ENCODE peak calls at places on chromosomes 3 and 15, in six cellular contexts. M is H4, L is heart left ventricle, O is GM20000, P is MM.1S, D is HTR-8/SVneo. I is an unnamed sample.

GRCh38 chr15:92294759-92295158 is 98.9 kb upstream of the ST8SIA2 start:
- DNase-seq in M (no peak), P (no peak), L (no peak), O (no peak), D (no peak), I (no peak)

GRCh38 chr3:30315452-30315851 is 290.9 kb upstream of the TGFBR2 start:
- DNase-seq in P (no peak), D (no peak), M (no peak), L (no peak), O (no peak), I (peak)

GRCh38 chr3:81395739-81396138 is 365.7 kb downstream of the GBE1 start:
- DNase-seq in P (no peak), O (no peak), M (no peak), D (no peak), L (no peak), I (no peak)

GRCh38 chr15:90053685-90054466 is 48.4 kb downstream of the IDH2 start:
- DNase-seq in M (no peak), D (no peak), P (no peak), O (no peak), L (no peak), I (no peak)

GRCh38 chr15:48794697-48795134 is 16.2 kb downstream of the CEP152 start:
- DNase-seq in M (peak), O (peak), P (peak), L (no peak), D (no peak), I (no peak)

GRCh38 chr15:42130246-42130986 is 26.0 kb downstream of the PLA2G4F start:
- DNase-seq in M (no peak), P (no peak), L (no peak), D (no peak), O (no peak), I (no peak)

GRCh38 chr3:132822837-132823236 is 100.6 kb upstream of the NPHP3 start:
- DNase-seq in P (no peak), O (no peak), D (no peak), L (no peak), M (no peak), I (no peak)

GRCh38 chr15:65731926-65732325 is 60.2 kb downstream of the DENND4A start:
- DNase-seq in P (no peak), L (no peak), D (no peak), M (no peak), O (no peak), I (no peak)

GRCh38 chr3:140771030-140771677 is 93.3 kb downstream of the TRIM42 start:
- DNase-seq in P (no peak), D (no peak), M (no peak), O (no peak), L (no peak), I (no peak)

GRCh38 chr3:62479276-62479675 is 105.9 kb upstream of the FEZF2 start:
- DNase-seq in D (no peak), L (no peak), M (no peak), P (no peak), O (no peak), I (no peak)

GRCh38 chr3:188507244-188507720 is 353.3 kb downstream of the LPP start:
- DNase-seq in M (peak), P (no peak), O (no peak), L (no peak), D (no peak), I (peak)

GRCh38 chr15:61755461-61755860 is 304.8 kb downstream of the VPS13C start:
- DNase-seq in M (no peak), L (no peak), P (no peak), O (no peak), D (no peak), I (no peak)

GRCh38 chr3:98556164-98557130 is 24.7 kb downstream of the GPR15 start:
- DNase-seq in O (peak), D (no peak), M (peak), L (no peak), P (peak), I (no peak)

GRCh38 chr15:45326776-45327175 is 51.6 kb downstream of the GATM start:
- DNase-seq in O (no peak), P (no peak), M (no peak), D (no peak), L (no peak), I (no peak)

GRCh38 chr3:80017369-80017768 is 249.6 kb upstream of the ROBO1 start:
- DNase-seq in P (no peak), O (no peak), L (no peak), D (no peak), M (no peak), I (no peak)

GRCh38 chr3:155744626-155745324 is at the start of gene PLCH1:
- DNase-seq in D (peak), L (peak), P (no peak), O (peak), M (peak), I (peak)

GRCh38 chr15:96042734-96043224 is 287.7 kb upstream of the NR2F2 start:
- DNase-seq in L (no peak), O (no peak), P (peak), M (no peak), D (no peak), I (no peak)

GRCh38 chr3:155876037-155876436 is 5.6 kb downstream of the GMPS start:
- DNase-seq in L (no peak), O (no peak), P (no peak), D (no peak), M (no peak), I (no peak)

GRCh38 chr15:57427367-57427821 is 51.1 kb downstream of the CGNL1 start:
- DNase-seq in L (peak), M (peak), O (no peak), D (peak), P (no peak), I (peak)

GRCh38 chr3:177203689-177204395 is 6.6 kb upstream of the TBL1XR1 start:
- DNase-seq in D (no peak), P (no peak), M (no peak), O (no peak), L (no peak), I (no peak)

GRCh38 chr3:149010504-149010951 is 19.2 kb downstream of the GYG1 start:
- DNase-seq in D (no peak), L (no peak), M (no peak), P (no peak), O (no peak), I (no peak)

GRCh38 chr3:15015456-15015855 is 49.7 kb downstream of the MRPS25 start:
- DNase-seq in O (no peak), M (no peak), P (no peak), L (no peak), D (no peak), I (no peak)

GRCh38 chr15:68367226-68367625 is 64.7 kb downstream of the ITGA11 start:
- DNase-seq in L (no peak), O (no peak), D (no peak), M (no peak), P (no peak), I (no peak)

GRCh38 chr15:70051948-70052633 is 45.6 kb downstream of the TLE3 start:
- DNase-seq in O (no peak), P (no peak), M (no peak), D (no peak), L (peak), I (no peak)

GRCh38 chr3:59920801-59921200 is 871.0 kb upstream of the CFAP20DC start:
- DNase-seq in D (no peak), M (no peak), P (no peak), O (no peak), L (no peak), I (no peak)

GRCh38 chr3:63413523-63413922 is 135.4 kb downstream of the SYNPR start:
- DNase-seq in O (no peak), M (no peak), P (no peak), L (no peak), D (no peak), I (no peak)

GRCh38 chr3:21942328-21942727 is 191.3 kb upstream of the ZNF385D start:
- DNase-seq in O (no peak), M (no peak), D (peak), P (no peak), L (peak), I (peak)

GRCh38 chr3:160448845-160449659 is 534 bp downstream of the TRIM59 start:
- DNase-seq in O (peak), D (no peak), L (no peak), M (no peak), P (peak), I (no peak)

GRCh38 chr3:195139876-195140240 is 131.1 kb downstream of the XXYLT1 start:
- DNase-seq in D (peak), M (no peak), O (no peak), L (no peak), P (no peak), I (peak)

GRCh38 chr3:52520141-52520667 is 13.5 kb downstream of the NT5DC2 start:
- DNase-seq in M (no peak), O (no peak), P (no peak), L (no peak), D (no peak), I (no peak)

GRCh38 chr15:88657326-88658069 is 18.7 kb downstream of the ISG20 start:
- DNase-seq in O (peak), L (no peak), P (peak), D (peak), M (no peak), I (peak)

GRCh38 chr15:67838789-67839332 is 984 bp downstream of the RNU6-1 start:
- DNase-seq in D (no peak), O (no peak), P (no peak), M (no peak), L (peak), I (peak)